ENCODE peak calls at places on chromosome 3, in four cellular contexts. O is IMR-90, W is H1, Z is mesendoderm. B is an unnamed sample.

GRCh38 chr3:97901327-97902295 is 70.6 kb downstream of the RIOX2 start:
- DNase-seq in W (no peak), O (no peak), Z (no peak), B (no peak)

GRCh38 chr3:122989856-122990575 is 37.5 kb downstream of the SEMA5B start:
- DNase-seq in W (no peak), Z (no peak), O (no peak), B (no peak)

GRCh38 chr3:113557374-113557773 is 25.0 kb downstream of the SIDT1 start:
- DNase-seq in W (no peak), O (peak), Z (peak), B (no peak)

GRCh38 chr3:183581496-183582155 is 26.1 kb upstream of the KLHL6 start:
- DNase-seq in Z (no peak), O (no peak), W (no peak), B (no peak)

GRCh38 chr3:16352428-16352827 is 87.4 kb downstream of the OXNAD1 start:
- DNase-seq in O (no peak), Z (no peak), W (no peak), B (no peak)

GRCh38 chr3:24370352-24370751 is 124.3 kb downstream of the THRB start:
- DNase-seq in Z (no peak), W (no peak), O (no peak), B (no peak)

GRCh38 chr3:39965997-39966396 is 156.6 kb downstream of the MYRIP start:
- DNase-seq in O (no peak), W (no peak), Z (no peak), B (no peak)

GRCh38 chr3:68139897-68140296 is 485.5 kb upstream of the SUCLG2 start:
- DNase-seq in Z (no peak), W (no peak), O (no peak), B (no peak)

GRCh38 chr3:50815844-50816243 is 141.1 kb downstream of the DOCK3 start:
- DNase-seq in Z (peak), O (no peak), W (no peak), B (no peak)

GRCh38 chr3:139811331-139811730 is 123.7 kb upstream of the CLSTN2 start:
- DNase-seq in W (no peak), Z (no peak), O (no peak), B (no peak)

GRCh38 chr3:183274609-183275008 is 21.6 kb downstream of the B3GNT5 start:
- DNase-seq in Z (no peak), W (no peak), O (no peak), B (no peak)

GRCh38 chr3:150346956-150347863 is 60.9 kb upstream of the TSC22D2 start:
- DNase-seq in O (peak), Z (no peak), W (no peak), B (no peak)

GRCh38 chr3:32278714-32279113 is 40.2 kb downstream of the CMTM8 start:
- DNase-seq in Z (no peak), W (no peak), O (peak), B (no peak)

GRCh38 chr3:23590874-23591273 is 214.9 kb upstream of the UBE2E1 start:
- DNase-seq in O (no peak), W (no peak), Z (no peak), B (no peak)

GRCh38 chr3:57030711-57031110 is 29.8 kb upstream of the SPATA12 start:
- DNase-seq in W (no peak), O (no peak), Z (no peak), B (no peak)
- H3K56ac ChIP-seq in W (no peak), O (no peak), Z (no peak), B (no peak)

GRCh38 chr3:171531716-171532115 is 71.5 kb upstream of the TNIK start:
- DNase-seq in W (no peak), O (no peak), Z (no peak), B (no peak)

GRCh38 chr3:171535133-171535532 is 74.9 kb upstream of the TNIK start:
- DNase-seq in O (no peak), W (no peak), Z (no peak), B (no peak)

GRCh38 chr3:171535799-171536198 is 75.6 kb upstream of the TNIK start:
- DNase-seq in Z (no peak), W (no peak), O (no peak), B (no peak)

GRCh38 chr3:171528102-171528501 is 67.9 kb upstream of the TNIK start:
- DNase-seq in Z (no peak), W (no peak), O (peak), B (no peak)

DNA sequence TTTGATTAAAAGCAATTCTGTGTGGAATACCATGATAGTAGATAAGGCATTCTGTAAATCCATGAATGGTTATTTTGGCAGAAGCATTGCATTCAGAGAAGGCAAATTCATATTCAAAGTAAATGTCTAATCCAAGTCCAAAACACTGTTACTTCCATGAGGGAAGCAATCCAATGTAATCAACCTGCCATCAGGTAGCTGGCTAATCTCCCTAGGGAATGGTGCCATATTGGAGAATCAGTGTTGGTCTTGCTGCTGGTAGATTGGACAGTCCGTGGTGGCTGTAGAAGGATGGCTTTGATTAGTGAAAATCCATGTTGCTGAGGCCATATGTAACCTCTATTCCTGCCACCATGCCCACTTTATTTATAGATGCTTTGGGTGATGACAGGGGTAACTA is 72.1 kb upstream of the TNIK start:
- DNase-seq in Z (no peak), W (no peak), O (no peak), B (no peak)
- H3K56ac ChIP-seq in Z (no peak), W (no peak), O (no peak), B (no peak)

GRCh38 chr3:37968784-37969600 is 21.6 kb upstream of the VILL start:
- DNase-seq in W (no peak), Z (no peak), O (no peak), B (no peak)
- H3K56ac ChIP-seq in W (no peak), Z (no peak), O (no peak), B (no peak)

GRCh38 chr3:14907043-14907966 is 40.1 kb upstream of the NR2C2 start:
- DNase-seq in O (no peak), W (no peak), Z (no peak), B (no peak)

GRCh38 chr3:14902719-14903118 is 44.7 kb upstream of the NR2C2 start:
- DNase-seq in Z (no peak), O (no peak), W (no peak), B (no peak)

GRCh38 chr3:14909250-14909649 is 38.1 kb upstream of the NR2C2 start:
- DNase-seq in Z (no peak), W (no peak), O (no peak), B (no peak)

GRCh38 chr3:14905055-14905657 is 42.2 kb upstream of the NR2C2 start:
- DNase-seq in Z (no peak), O (no peak), W (no peak), B (no peak)

DNA sequence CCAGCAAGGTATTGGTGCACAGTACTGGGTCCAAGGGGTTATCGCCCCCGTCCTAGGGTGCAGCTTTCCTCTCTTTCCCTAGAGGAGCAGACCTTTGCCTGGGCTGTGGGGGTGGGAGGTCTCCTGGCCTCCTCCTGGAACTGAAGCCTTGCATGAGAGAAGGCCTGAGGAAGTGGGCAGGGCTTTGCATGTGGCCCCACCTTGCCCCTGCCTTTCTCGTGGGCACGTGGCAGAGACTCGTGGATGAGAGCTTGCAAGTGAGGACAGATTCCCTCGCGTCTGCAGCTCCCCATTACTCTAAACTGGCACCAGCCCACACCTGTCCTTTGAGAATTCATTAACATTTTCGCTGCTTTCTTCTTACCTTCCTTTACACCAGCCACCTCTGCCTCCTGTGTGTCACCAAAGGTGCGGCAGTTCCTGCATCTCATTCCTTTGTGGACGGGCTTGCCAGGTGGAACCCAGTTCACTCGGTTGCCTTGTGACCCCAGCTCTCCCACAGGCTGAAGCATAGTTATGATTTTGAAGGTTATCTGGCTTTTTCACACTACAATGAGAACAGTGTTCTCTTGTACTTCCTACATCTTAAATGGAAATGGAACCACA is 40.9 kb upstream of the NR2C2 start:
- DNase-seq in Z (no peak), W (no peak), O (no peak), B (peak)
- H3K56ac ChIP-seq in Z (no peak), W (no peak), O (no peak), B (no peak)

DNA sequence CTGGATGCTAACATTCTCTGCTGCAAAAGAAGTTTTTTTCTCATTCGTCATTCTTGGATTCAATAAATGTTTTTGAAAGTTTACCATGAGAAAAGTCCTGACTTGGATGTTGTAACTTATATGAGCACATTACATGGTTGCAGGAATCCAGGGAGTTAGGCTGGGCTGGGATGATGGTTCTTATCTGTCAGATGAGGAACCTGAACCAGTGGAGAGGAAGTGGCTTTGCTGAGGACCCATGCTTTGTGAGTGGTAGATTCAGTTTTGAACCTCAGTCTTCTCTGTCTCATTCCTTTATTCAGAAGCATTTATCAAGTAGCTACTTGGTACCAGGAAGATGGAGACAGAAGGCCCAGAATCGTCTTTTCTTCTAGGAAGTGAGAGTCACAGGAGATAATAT is 3.7 kb upstream of the GASK1A start:
- DNase-seq in O (no peak), W (no peak), Z (no peak), B (no peak)
- H3K56ac ChIP-seq in O (no peak), W (no peak), Z (no peak), B (no peak)

DNA sequence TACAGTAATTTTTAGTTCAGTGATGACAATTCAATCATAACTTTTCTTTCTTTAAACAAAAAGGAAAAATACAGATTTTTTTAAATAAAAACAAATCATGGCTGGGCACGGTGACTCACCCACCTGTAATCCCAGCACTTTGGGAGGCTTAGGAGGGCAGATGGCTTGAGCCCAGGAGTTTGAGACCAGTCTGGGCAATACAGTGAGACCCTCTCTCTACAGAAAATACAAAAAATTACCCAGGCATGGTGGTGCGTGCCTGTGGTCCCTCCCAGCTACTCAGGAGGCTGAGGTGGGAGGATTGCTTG is 25.6 kb upstream of the ATG7 start:
- DNase-seq in Z (no peak), W (no peak), O (no peak), B (no peak)
- H3K56ac ChIP-seq in Z (no peak), W (no peak), O (no peak), B (no peak)

DNA sequence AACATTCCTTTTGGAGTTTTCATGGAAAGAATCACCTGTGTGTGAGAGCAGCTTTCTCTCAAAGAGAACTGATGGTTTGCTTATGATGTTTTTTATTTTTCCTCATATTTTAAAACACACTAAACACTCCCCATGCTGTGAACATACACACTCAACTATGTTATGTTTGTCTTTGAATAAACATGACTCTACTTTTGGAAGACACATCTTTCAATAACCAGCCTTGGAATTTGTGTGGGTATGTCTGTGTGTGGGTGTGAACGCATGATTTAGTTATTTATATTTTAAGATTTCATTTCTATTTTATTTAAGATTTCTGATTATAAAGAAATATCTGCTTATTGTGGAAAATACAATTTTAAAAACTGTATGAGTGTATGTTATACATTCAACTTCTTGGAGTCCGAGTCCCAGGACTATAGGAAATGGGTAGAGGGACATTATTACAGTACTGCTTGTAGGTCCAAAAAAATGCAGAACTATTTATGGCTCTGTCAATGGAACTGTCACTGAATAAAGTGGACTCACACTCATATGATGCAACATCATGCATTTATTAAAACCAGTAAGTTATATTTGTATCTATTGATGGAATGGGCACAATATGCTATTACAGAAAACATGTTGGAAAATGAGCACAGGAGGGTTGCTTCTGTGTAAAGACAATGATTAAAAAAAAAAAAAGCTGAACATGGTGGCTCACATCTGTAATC is 43.5 kb downstream of the PDZRN3 start:
- DNase-seq in O (peak), Z (no peak), W (no peak), B (no peak)
- H3K56ac ChIP-seq in O (no peak), Z (no peak), W (no peak), B (no peak)

GRCh38 chr3:152458725-152459515 is 190.2 kb downstream of the MBNL1 start:
- DNase-seq in Z (no peak), W (no peak), O (peak), B (no peak)

GRCh38 chr3:152458023-152458724 is 189.4 kb downstream of the MBNL1 start:
- DNase-seq in O (no peak), Z (no peak), W (no peak), B (no peak)

GRCh38 chr3:152460936-152461335 is 192.2 kb downstream of the MBNL1 start:
- DNase-seq in O (no peak), W (no peak), Z (no peak), B (no peak)

GRCh38 chr3:152459572-152459971 is 190.8 kb downstream of the MBNL1 start:
- DNase-seq in O (no peak), Z (no peak), W (no peak), B (no peak)

GRCh38 chr3:152461460-152461859 is 192.7 kb downstream of the MBNL1 start:
- DNase-seq in O (no peak), W (no peak), Z (no peak), B (no peak)
- H3K56ac ChIP-seq in O (no peak), W (no peak), Z (no peak), B (no peak)

B was measured in H9.